ENCODE peak calls at places on chromosomes 11 and 22, in seven cellular contexts. V is A673; M is stimulated activated CD8-positive, alpha-beta memory T cell treated with anti-CD3 and anti-CD28 coated beads, Interleukin-15, amount 100 ng/mL, for 24 hours; Y is WTC11; W is anterior cingulate cortex; C is GM18507; I is IMR-90. U is an unnamed sample.

GRCh38 chr11:47461876-47462275 is 12.9 kb upstream of the RAPSN start:
- DNase-seq in V (no peak), M (no peak), Y (no peak), W (no peak), C (no peak), I (no peak), U (no peak)

GRCh38 chr11:12741671-12742216 is 67.5 kb downstream of the TEAD1 start:
- DNase-seq in V (no peak), M (no peak), Y (no peak), W (peak; percentile 9), C (no peak), I (no peak), U (no peak)

GRCh38 chr11:61534901-61535839 is 26.6 kb downstream of the LRRC10B start:
- DNase-seq in V (no peak), M (no peak), Y (no peak), W (no peak), C (no peak), I (no peak), U (no peak)

GRCh38 chr11:66312549-66313320 is 4.1 kb downstream of the CD248 start:
- DNase-seq in V (peak; percentile 100), M (peak; percentile 97), Y (peak; percentile 100), W (peak; percentile 86), C (peak; percentile 92), I (peak; percentile 99), U (peak; percentile 86)

GRCh38 chr22:49657275-49657973 is 170.2 kb downstream of the BRD1 start:
- DNase-seq in V (no peak), M (peak; percentile 31), Y (no peak), W (no peak), C (peak; percentile 53), I (no peak), U (peak; percentile 69)

GRCh38 chr11:60950933-60951610 is 904 bp downstream of the SLC15A3 start:
- DNase-seq in V (no peak), M (no peak), Y (peak; percentile 51), W (no peak), C (no peak), I (no peak), U (no peak)

GRCh38 chr11:12430912-12431311 is 53.5 kb downstream of the PARVA start:
- DNase-seq in V (no peak), M (no peak), Y (no peak), W (no peak), C (no peak), I (peak; percentile 91), U (no peak)

GRCh38 chr22:18035740-18036139 is 11.4 kb upstream of the MICAL3 start:
- DNase-seq in V (no peak), M (no peak), Y (peak; percentile 23), W (no peak), C (no peak), I (peak; percentile 19), U (no peak)

GRCh38 chr22:41762980-41763779 is 37.3 kb upstream of the CCDC134 start:
- DNase-seq in V (peak; percentile 54), M (no peak), Y (peak; percentile 91), W (no peak), C (no peak), I (no peak), U (no peak)

GRCh38 chr11:83508804-83509203 is 222.6 kb upstream of the CCDC90B start:
- DNase-seq in V (peak; percentile 56), M (no peak), Y (no peak), W (no peak), C (no peak), I (no peak), U (no peak)

GRCh38 chr22:44357296-44357961 is 44.7 kb upstream of the SHISAL1 start:
- DNase-seq in V (peak; percentile 36), M (no peak), Y (no peak), W (no peak), C (no peak), I (no peak), U (no peak)

GRCh38 chr11:34213366-34213765 is 107.9 kb downstream of the NAT10 start:
- DNase-seq in V (no peak), M (no peak), Y (no peak), W (no peak), C (no peak), I (peak; percentile 32), U (no peak)

GRCh38 chr11:12142179-12142578 is 31.8 kb downstream of the MICAL2 start:
- DNase-seq in V (no peak), M (no peak), Y (no peak), W (no peak), C (no peak), I (no peak), U (no peak)

GRCh38 chr22:32158712-32159533 is at the start of gene C22orf42:
- DNase-seq in V (no peak), M (no peak), Y (peak; percentile 50), W (no peak), C (no peak), I (no peak), U (no peak)

GRCh38 chr22:44403166-44403565 is 90.4 kb upstream of the SHISAL1 start:
- DNase-seq in V (no peak), M (no peak), Y (no peak), W (no peak), C (no peak), I (no peak), U (no peak)

GRCh38 chr11:34798985-34799384 is 117.2 kb downstream of the APIP start:
- DNase-seq in V (no peak), M (no peak), Y (no peak), W (no peak), C (no peak), I (no peak), U (no peak)